ENCODE peak calls at places on chromosomes 3 and 15, in seven cellular contexts. One of them, this sample, is unnamed.

GRCh38 chr3:29183346-29184087 is 97.4 kb upstream of the RBMS3 start:
- DNase-seq in GM12891: no peak
- DNase-seq in HepG2: no peak
- DNase-seq in SK-N-SH: no peak
- DNase-seq in K562: no peak
- DNase-seq in GM12878: no peak
- DNase-seq in H1: no peak
- DNase-seq in this sample: no peak

GRCh38 chr3:137988152-137988551 is 21.8 kb upstream of the CLDN18 start:
- DNase-seq in GM12891: no peak
- DNase-seq in HepG2: peak
- DNase-seq in SK-N-SH: no peak
- DNase-seq in K562: no peak
- DNase-seq in GM12878: peak
- DNase-seq in H1: no peak
- DNase-seq in this sample: no peak

GRCh38 chr15:90201150-90201943 is at the start of gene SEMA4B:
- DNase-seq in GM12891: peak
- DNase-seq in HepG2: peak
- DNase-seq in SK-N-SH: peak
- DNase-seq in K562: peak
- DNase-seq in GM12878: no peak
- DNase-seq in H1: no peak
- DNase-seq in this sample: peak

GRCh38 chr3:99269606-99270355 is 368.3 kb upstream of the DCBLD2 start:
- DNase-seq in GM12891: no peak
- DNase-seq in HepG2: no peak
- DNase-seq in SK-N-SH: no peak
- DNase-seq in K562: no peak
- DNase-seq in GM12878: no peak
- DNase-seq in H1: no peak
- DNase-seq in this sample: no peak

GRCh38 chr3:111143-112069 is 85.2 kb upstream of the CHL1 start:
- DNase-seq in GM12891: no peak
- DNase-seq in HepG2: peak
- DNase-seq in SK-N-SH: no peak
- DNase-seq in K562: no peak
- DNase-seq in GM12878: peak
- DNase-seq in H1: no peak
- DNase-seq in this sample: no peak

GRCh38 chr3:72487078-72487765 is 361.0 kb downstream of the SHQ1 start:
- DNase-seq in GM12891: no peak
- DNase-seq in HepG2: peak
- DNase-seq in SK-N-SH: no peak
- DNase-seq in K562: peak
- DNase-seq in GM12878: no peak
- DNase-seq in H1: no peak
- DNase-seq in this sample: peak

GRCh38 chr15:89326316-89326715 is 8.3 kb downstream of the POLG start:
- DNase-seq in GM12891: no peak
- DNase-seq in HepG2: no peak
- DNase-seq in SK-N-SH: no peak
- DNase-seq in K562: no peak
- DNase-seq in GM12878: no peak
- DNase-seq in H1: no peak
- DNase-seq in this sample: no peak

GRCh38 chr15:81940467-81941451 is 105.1 kb downstream of the MEX3B start:
- DNase-seq in GM12891: no peak
- DNase-seq in HepG2: no peak
- DNase-seq in SK-N-SH: no peak
- DNase-seq in K562: peak
- DNase-seq in GM12878: no peak
- DNase-seq in H1: no peak
- DNase-seq in this sample: no peak

DNA sequence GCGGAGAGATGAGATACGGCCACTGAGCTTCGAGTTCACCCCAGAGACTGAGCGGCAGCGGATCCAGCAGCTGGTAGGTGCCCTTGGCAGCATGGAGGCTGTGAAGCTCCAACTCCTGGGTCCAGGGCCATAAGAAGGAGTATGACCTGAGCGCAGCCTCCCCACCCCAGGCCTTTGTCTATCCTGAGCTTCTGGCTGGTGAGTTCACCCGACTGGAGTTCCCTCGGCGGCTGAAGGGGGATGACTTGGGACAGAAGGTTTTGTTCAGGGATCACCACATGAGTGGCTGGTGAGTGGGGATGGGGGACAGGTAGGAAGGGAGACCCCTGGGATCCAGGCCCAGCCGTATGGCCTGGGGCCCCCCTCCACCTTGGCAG is 2.6 kb downstream of the PPM1M start:
- DNase-seq in GM12891: no peak
- DNase-seq in HepG2: no peak
- DNase-seq in SK-N-SH: no peak
- DNase-seq in K562: no peak
- DNase-seq in GM12878: no peak
- DNase-seq in H1: no peak
- DNase-seq in this sample: no peak
- TF ChIP-seq TAF1 in GM12891: no peak
- TF ChIP-seq TAF1 in HepG2: no peak
- TF ChIP-seq TAF1 in SK-N-SH: no peak
- TF ChIP-seq TAF1 in K562: no peak
- TF ChIP-seq TAF1 in GM12878: no peak
- TF ChIP-seq TAF1 in H1: no peak
- TF ChIP-seq TAF1 in this sample: no peak

GRCh38 chr3:179658584-179658983 is 5.7 kb downstream of the USP13 start:
- DNase-seq in GM12891: no peak
- DNase-seq in HepG2: no peak
- DNase-seq in SK-N-SH: no peak
- DNase-seq in K562: no peak
- DNase-seq in GM12878: no peak
- DNase-seq in H1: no peak
- DNase-seq in this sample: no peak
- TF ChIP-seq TAF1 in GM12891: no peak
- TF ChIP-seq TAF1 in HepG2: no peak
- TF ChIP-seq TAF1 in SK-N-SH: no peak
- TF ChIP-seq TAF1 in K562: no peak
- TF ChIP-seq TAF1 in GM12878: no peak
- TF ChIP-seq TAF1 in H1: no peak
- TF ChIP-seq TAF1 in this sample: no peak

GRCh38 chr3:2097641-2098191 is 950 bp upstream of the CNTN4 start:
- DNase-seq in GM12891: no peak
- DNase-seq in HepG2: no peak
- DNase-seq in SK-N-SH: peak
- DNase-seq in K562: no peak
- DNase-seq in GM12878: no peak
- DNase-seq in H1: no peak
- DNase-seq in this sample: no peak
- TF ChIP-seq TAF1 in GM12891: no peak
- TF ChIP-seq TAF1 in HepG2: no peak
- TF ChIP-seq TAF1 in SK-N-SH: no peak
- TF ChIP-seq TAF1 in K562: no peak
- TF ChIP-seq TAF1 in GM12878: no peak
- TF ChIP-seq TAF1 in H1: no peak
- TF ChIP-seq TAF1 in this sample: no peak

GRCh38 chr3:66885326-66886000 is 112.6 kb upstream of the KBTBD8 start:
- DNase-seq in GM12891: no peak
- DNase-seq in HepG2: no peak
- DNase-seq in SK-N-SH: no peak
- DNase-seq in K562: no peak
- DNase-seq in GM12878: no peak
- DNase-seq in H1: no peak
- DNase-seq in this sample: no peak
- TF ChIP-seq TAF1 in GM12891: no peak
- TF ChIP-seq TAF1 in HepG2: no peak
- TF ChIP-seq TAF1 in SK-N-SH: no peak
- TF ChIP-seq TAF1 in K562: no peak
- TF ChIP-seq TAF1 in GM12878: no peak
- TF ChIP-seq TAF1 in H1: no peak
- TF ChIP-seq TAF1 in this sample: no peak

GRCh38 chr15:75636026-75636425 is 4.0 kb downstream of the IMP3 start:
- DNase-seq in GM12891: no peak
- DNase-seq in HepG2: no peak
- DNase-seq in SK-N-SH: no peak
- DNase-seq in K562: no peak
- DNase-seq in GM12878: no peak
- DNase-seq in H1: no peak
- DNase-seq in this sample: no peak
- TF ChIP-seq TAF1 in GM12891: no peak
- TF ChIP-seq TAF1 in HepG2: no peak
- TF ChIP-seq TAF1 in SK-N-SH: no peak
- TF ChIP-seq TAF1 in K562: no peak
- TF ChIP-seq TAF1 in GM12878: no peak
- TF ChIP-seq TAF1 in H1: no peak
- TF ChIP-seq TAF1 in this sample: no peak